ENCODE peak calls at places on chromosomes 6 and 20, in six cellular contexts. Y, O, R, C, P and D are unnamed samples.

GRCh38 chr6:47188588-47189021 is 121.1 kb downstream of the TNFRSF21 start:
- DNase-seq in Y (no peak), O (peak), C (no peak), R (no peak), P (peak), D (no peak)

GRCh38 chr6:113596477-113596876 is 260.7 kb upstream of the MARCKS start:
- DNase-seq in Y (no peak), P (no peak), R (no peak), O (no peak), C (no peak), D (no peak)

GRCh38 chr6:71043902-71044301 is 87.0 kb upstream of the B3GAT2 start:
- DNase-seq in R (no peak), C (no peak), Y (no peak), P (no peak), O (no peak), D (no peak)

GRCh38 chr6:129730477-129731165 is 20.6 kb upstream of the ARHGAP18 start:
- DNase-seq in O (peak), R (no peak), Y (no peak), C (no peak), P (no peak), D (peak)

GRCh38 chr6:33895988-33896387 is 92.2 kb upstream of the MLN start:
- DNase-seq in Y (no peak), O (no peak), C (no peak), R (no peak), P (no peak), D (no peak)

GRCh38 chr6:89940225-89941027 is 46.2 kb downstream of the GJA10 start:
- DNase-seq in C (peak), O (peak), P (peak), R (peak), Y (peak), D (peak)

GRCh38 chr20:25389381-25389857 is 1.2 kb downstream of the ABHD12 start:
- DNase-seq in O (no peak), P (no peak), C (peak), Y (no peak), R (no peak), D (no peak)

GRCh38 chr6:37615564-37616340 is 81.9 kb downstream of the MDGA1 start:
- DNase-seq in Y (no peak), R (peak), O (no peak), P (no peak), C (no peak), D (no peak)

GRCh38 chr20:20568604-20569205 is 143.7 kb downstream of the RALGAPA2 start:
- DNase-seq in C (peak), Y (no peak), O (peak), R (peak), P (no peak), D (no peak)

GRCh38 chr20:4608861-4609260 is 112.8 kb upstream of the PRND start:
- DNase-seq in O (no peak), C (no peak), R (no peak), P (no peak), Y (no peak), D (no peak)

GRCh38 chr6:170235726-170236125 is 55.2 kb downstream of the DLL1 start:
- DNase-seq in R (no peak), O (no peak), C (no peak), P (no peak), Y (no peak), D (no peak)

GRCh38 chr6:27839303-27840081 is 72.7 kb downstream of the OR2B2 start:
- DNase-seq in R (no peak), O (peak), Y (no peak), P (no peak), C (peak), D (peak)

DNA sequence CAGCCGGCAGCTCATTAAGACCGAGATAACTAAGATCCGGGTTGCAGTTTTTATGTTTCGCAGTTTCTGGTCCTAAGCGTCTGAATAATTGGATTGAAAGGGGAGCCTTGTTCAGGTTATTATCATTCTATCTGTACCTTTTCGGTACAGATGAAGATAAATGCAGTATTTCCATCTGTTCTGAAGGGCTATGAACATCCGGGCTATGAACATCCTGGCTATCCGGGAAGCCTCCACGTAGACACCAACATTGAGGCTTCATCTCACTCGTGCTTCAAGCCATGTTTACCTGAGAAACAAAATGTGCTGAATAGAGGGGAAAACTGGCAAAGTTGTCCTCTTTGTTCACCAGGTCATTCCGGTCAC is 399 bp upstream of the REPS1 start:
- DNase-seq in R (no peak), O (peak), Y (no peak), C (no peak), P (no peak), D (no peak)
- H3K4me3 ChIP-seq in R (peak), O (peak), Y (peak), C (peak), P (no peak), D (peak)

GRCh38 chr6:116975600-116975999 is 98.6 kb downstream of the RFX6 start:
- DNase-seq in P (no peak), O (no peak), R (no peak), C (no peak), Y (no peak), D (no peak)
- TF ChIP-seq GABPA in P (no peak), O (no peak), R (no peak), C (no peak), Y (no peak), D (no peak)

GRCh38 chr6:7201444-7201731 is 93.6 kb downstream of the RREB1 start:
- DNase-seq in Y (no peak), R (peak), O (no peak), P (no peak), C (no peak), D (no peak)
- H3K4me3 ChIP-seq in Y (no peak), R (peak), O (no peak), P (no peak), C (no peak), D (no peak)

DNA sequence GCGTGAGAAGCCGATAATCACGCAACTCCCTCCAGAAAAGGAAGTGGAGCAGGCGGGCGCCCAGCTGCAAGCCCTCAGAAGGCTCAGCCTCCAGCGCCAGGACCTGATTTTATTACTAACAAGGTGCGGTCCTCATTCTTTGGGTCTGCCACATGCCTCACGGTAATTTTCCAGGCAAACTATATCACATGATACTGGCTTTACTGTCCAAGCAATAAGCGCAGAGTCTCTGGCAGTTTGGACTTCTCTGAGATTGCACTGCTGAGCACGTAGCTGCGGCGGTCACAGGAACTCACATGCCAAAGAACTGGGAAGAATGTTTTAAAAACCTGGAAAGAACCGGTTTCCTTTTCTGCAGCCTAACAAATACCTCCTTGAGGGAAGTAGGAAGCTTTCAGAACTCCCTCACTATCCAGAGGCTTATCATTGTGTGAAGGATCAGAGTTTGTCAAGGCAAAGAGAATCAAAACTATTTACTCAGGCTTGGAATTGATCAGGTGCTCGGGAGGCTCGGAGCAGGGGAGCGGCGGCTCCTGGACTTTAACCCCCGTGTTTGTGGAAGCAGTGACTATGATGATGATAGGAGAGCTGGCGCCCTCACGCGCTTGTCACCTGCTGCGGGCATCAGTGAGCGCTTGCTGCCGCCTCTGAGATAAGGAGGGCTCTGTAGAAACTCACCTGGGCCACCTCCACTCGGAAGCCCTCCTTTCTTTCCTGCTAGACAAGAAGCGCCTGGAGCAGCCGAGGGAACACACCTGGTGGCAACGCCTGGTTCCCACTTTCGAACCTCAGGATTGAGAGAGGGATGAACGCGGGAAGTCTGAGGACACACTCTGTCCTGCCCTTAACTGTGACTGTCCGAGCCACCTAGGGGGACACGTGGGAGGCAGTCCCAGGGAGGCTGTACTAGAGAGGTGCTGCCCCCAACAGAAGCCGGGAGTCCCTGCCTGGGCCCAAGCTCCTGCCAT is 27.2 kb upstream of the SYNJ2 start:
- DNase-seq in Y (no peak), C (no peak), P (no peak), R (no peak), O (peak), D (peak)
- TF ChIP-seq GABPA in Y (no peak), C (no peak), P (no peak), R (no peak), O (no peak), D (no peak)

GRCh38 chr6:127907960-127908640 is 7.2 kb upstream of the THEMIS start:
- DNase-seq in R (no peak), P (no peak), O (no peak), C (no peak), Y (peak), D (no peak)
- H3K4me3 ChIP-seq in R (no peak), P (no peak), O (no peak), C (no peak), Y (peak), D (no peak)

GRCh38 chr20:49281059-49281912 is 3.4 kb upstream of the ZNFX1 start:
- DNase-seq in R (peak), C (no peak), Y (no peak), P (no peak), O (peak), D (peak)
- TF ChIP-seq GABPA in R (no peak), C (no peak), Y (no peak), P (no peak), O (no peak), D (peak)

DNA sequence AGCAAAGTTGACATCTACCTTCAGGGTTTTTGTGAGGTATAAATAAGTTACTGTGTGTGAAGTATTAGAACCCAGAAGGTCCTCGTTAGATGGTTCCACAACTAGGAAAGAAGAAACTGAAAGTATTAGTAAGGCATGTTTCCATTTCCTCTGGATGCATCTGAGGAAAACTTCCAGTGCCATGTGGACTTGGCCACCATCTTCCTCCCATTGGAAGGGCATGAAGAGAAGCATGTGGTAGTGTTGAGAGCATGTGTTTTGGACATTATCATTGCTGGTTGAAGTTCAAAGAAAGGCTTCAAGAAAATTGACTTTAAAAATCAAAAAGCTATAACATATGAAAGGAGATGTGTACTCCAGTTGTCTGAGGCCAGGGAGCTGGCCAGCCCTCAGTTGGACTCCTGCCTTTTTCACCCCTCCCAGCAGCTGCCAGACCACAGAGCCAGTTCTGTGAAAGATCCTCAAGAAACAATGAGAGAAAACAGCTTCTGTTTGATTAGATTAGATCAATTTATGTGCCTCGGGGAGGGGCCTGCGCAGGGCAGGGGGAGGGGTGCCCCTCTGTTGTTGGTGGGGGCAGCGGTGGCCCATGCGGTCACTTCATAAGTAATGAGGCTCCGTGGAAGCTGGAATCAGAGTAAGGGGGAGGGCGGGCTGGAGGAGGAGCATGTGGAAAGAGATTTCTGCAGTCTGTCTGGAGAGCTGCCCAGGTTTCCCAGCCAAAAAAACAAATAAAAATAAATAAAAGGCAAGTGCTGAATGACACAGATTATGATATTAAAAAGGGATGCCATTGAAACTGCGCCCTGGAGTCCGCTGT is 154.0 kb downstream of the JARID2 start:
- DNase-seq in P (no peak), O (no peak), Y (no peak), R (peak), C (peak), D (peak)
- H3K4me3 ChIP-seq in P (no peak), O (no peak), Y (peak), R (peak), C (peak), D (peak)

GRCh38 chr20:35950093-35950492 is 4.2 kb downstream of the SCAND1 start:
- DNase-seq in C (no peak), P (no peak), Y (no peak), O (no peak), R (no peak), D (no peak)

GRCh38 chr20:35944189-35944588 is 10.1 kb downstream of the SCAND1 start:
- DNase-seq in C (no peak), P (no peak), O (no peak), R (no peak), Y (no peak), D (no peak)

GRCh38 chr20:35942243-35942642 is 12.1 kb downstream of the SCAND1 start:
- DNase-seq in Y (no peak), R (no peak), P (no peak), C (no peak), O (no peak), D (peak)

GRCh38 chr20:35947907-35948306 is 6.4 kb downstream of the SCAND1 start:
- DNase-seq in R (no peak), Y (no peak), O (no peak), C (no peak), P (no peak), D (no peak)

GRCh38 chr20:35947489-35947888 is 6.8 kb downstream of the SCAND1 start:
- DNase-seq in R (no peak), O (peak), C (peak), Y (no peak), P (peak), D (no peak)
- TF ChIP-seq GABPA in R (no peak), O (no peak), C (no peak), Y (no peak), P (peak), D (no peak)